ENCODE peak calls at places on chromosome 4, in ten cellular contexts. Q is cardiac fibroblast, L is mesothelial cell of epicardium, P is dorsolateral prefrontal cortex, W is prostate gland, T is keratinocyte, Y is uterus, C is AG10803, U is Caco-2, K is psoas muscle. Z is an unnamed sample.

GRCh38 chr4:159105761-159106243 is 2.9 kb downstream of the RAPGEF2 start:
- DNase-seq in L (no peak), T (no peak), K (no peak), Y (no peak), C (peak; percentile 40), U (no peak), Q (peak; percentile 57), P (no peak), W (no peak), Z (peak; percentile 82)

GRCh38 chr4:99149620-99150019 is 5.5 kb upstream of the ADH4 start:
- DNase-seq in P (no peak), U (no peak), C (no peak), W (no peak), L (no peak), K (no peak), T (no peak), Y (no peak), Q (no peak), Z (no peak)

GRCh38 chr4:84994280-84994679 is 27.8 kb upstream of the WDFY3 start:
- DNase-seq in Q (peak; percentile 34), K (no peak), L (no peak), U (no peak), Y (no peak), T (no peak), C (peak; percentile 11), P (no peak), W (no peak), Z (peak; percentile 24)

GRCh38 chr4:74546020-74546419 is 101.1 kb downstream of the AREG start:
- DNase-seq in P (no peak), Q (peak; percentile 83), L (no peak), Y (no peak), U (no peak), W (no peak), T (peak; percentile 25), C (peak; percentile 63), K (no peak), Z (peak; percentile 62)

GRCh38 chr4:105461221-105462041 is 12.4 kb downstream of the PPA2 start:
- DNase-seq in U (no peak), Q (peak; percentile 71), P (no peak), Y (no peak), T (no peak), W (no peak), C (no peak), K (no peak), L (no peak), Z (no peak)

GRCh38 chr4:60759518-60760245 is 440.4 kb upstream of the ADGRL3 start:
- DNase-seq in C (no peak), L (no peak), T (no peak), W (no peak), Y (no peak), P (no peak), Q (no peak), U (no peak), K (no peak), Z (no peak)

GRCh38 chr4:151227731-151228130 is 49.2 kb upstream of the PRSS48 start:
- DNase-seq in K (peak; percentile 59), Q (peak; percentile 98), P (peak; percentile 52), U (no peak), Y (peak; percentile 54), C (peak; percentile 89), T (peak; percentile 49), W (no peak), L (no peak), Z (peak; percentile 93)

GRCh38 chr4:148651991-148652390 is 209.8 kb upstream of the NR3C2 start:
- DNase-seq in L (no peak), Y (no peak), K (no peak), Q (no peak), T (no peak), C (no peak), U (no peak), W (no peak), P (no peak), Z (no peak)

GRCh38 chr4:77434299-77435092 is 171.1 kb upstream of the CXCL13 start:
- DNase-seq in C (no peak), Q (peak; percentile 56), L (no peak), U (no peak), K (peak; percentile 9), P (no peak), Y (peak; percentile 28), T (no peak), W (no peak), Z (no peak)

GRCh38 chr4:56705373-56705772 is 24.3 kb upstream of the HOPX start:
- DNase-seq in P (no peak), U (no peak), T (no peak), W (no peak), K (no peak), Q (no peak), C (no peak), Y (no peak), L (no peak), Z (no peak)

GRCh38 chr4:152072886-152073285 is 312.1 kb upstream of the GATB start:
- DNase-seq in Q (no peak), P (no peak), K (no peak), L (no peak), Y (no peak), U (no peak), C (no peak), W (no peak), T (no peak), Z (no peak)

GRCh38 chr4:100681289-100681688 is 163.5 kb upstream of the EMCN start:
- DNase-seq in T (no peak), K (no peak), Q (no peak), W (no peak), U (no peak), L (no peak), C (no peak), Y (no peak), P (no peak), Z (no peak)

GRCh38 chr4:100688368-100688767 is 170.5 kb upstream of the EMCN start:
- DNase-seq in L (no peak), K (no peak), U (no peak), T (no peak), Y (no peak), Q (no peak), C (no peak), W (no peak), P (no peak), Z (no peak)

GRCh38 chr4:100679926-100680325 is 162.1 kb upstream of the EMCN start:
- DNase-seq in C (no peak), W (no peak), U (no peak), K (no peak), L (no peak), T (no peak), P (no peak), Q (no peak), Y (no peak), Z (no peak)

GRCh38 chr4:100682477-100683218 is 164.8 kb upstream of the EMCN start:
- DNase-seq in Q (no peak), U (no peak), C (no peak), Y (no peak), T (no peak), W (no peak), K (no peak), L (no peak), P (no peak), Z (no peak)
- TF ChIP-seq CTCF in Q (no peak), U (no peak), C (no peak), Y (no peak), T (no peak), W (no peak), K (no peak), L (no peak), P (no peak), Z (no peak)

GRCh38 chr4:155403886-155404285 is 27.1 kb upstream of the MAP9 start:
- DNase-seq in U (no peak), K (no peak), C (peak; percentile 42), W (no peak), P (no peak), Y (no peak), L (no peak), Q (peak; percentile 63), T (no peak), Z (peak; percentile 68)

GRCh38 chr4:155408796-155409195 is 32.0 kb upstream of the MAP9 start:
- DNase-seq in Q (no peak), K (no peak), U (no peak), W (no peak), C (no peak), T (no peak), Y (no peak), L (no peak), P (no peak), Z (no peak)

GRCh38 chr4:155407480-155407879 is 30.7 kb upstream of the MAP9 start:
- DNase-seq in T (no peak), U (no peak), K (no peak), Y (no peak), W (no peak), L (no peak), P (no peak), Q (no peak), C (no peak), Z (no peak)

GRCh38 chr4:155402941-155403340 is 26.2 kb upstream of the MAP9 start:
- DNase-seq in L (no peak), K (no peak), Q (no peak), U (no peak), P (no peak), T (no peak), Y (no peak), C (no peak), W (no peak), Z (no peak)

GRCh38 chr4:155405059-155405458 is 28.3 kb upstream of the MAP9 start:
- DNase-seq in C (no peak), L (no peak), U (no peak), Y (no peak), K (no peak), P (no peak), T (no peak), W (peak; percentile 22), Q (peak; percentile 57), Z (peak; percentile 11)
- TF ChIP-seq CTCF in C (no peak), L (no peak), U (no peak), Y (no peak), K (no peak), P (no peak), T (no peak), W (no peak), Q (no peak), Z (no peak)

GRCh38 chr4:110472583-110473329 is 3.2 kb upstream of the ENPEP start:
- DNase-seq in K (no peak), P (no peak), T (no peak), C (no peak), Q (no peak), U (no peak), Y (no peak), W (no peak), L (no peak), Z (no peak)
- TF ChIP-seq CTCF in K (no peak), P (no peak), T (peak; percentile 4), C (no peak), Q (no peak), U (no peak), Y (no peak), W (no peak), L (no peak), Z (no peak)

DNA sequence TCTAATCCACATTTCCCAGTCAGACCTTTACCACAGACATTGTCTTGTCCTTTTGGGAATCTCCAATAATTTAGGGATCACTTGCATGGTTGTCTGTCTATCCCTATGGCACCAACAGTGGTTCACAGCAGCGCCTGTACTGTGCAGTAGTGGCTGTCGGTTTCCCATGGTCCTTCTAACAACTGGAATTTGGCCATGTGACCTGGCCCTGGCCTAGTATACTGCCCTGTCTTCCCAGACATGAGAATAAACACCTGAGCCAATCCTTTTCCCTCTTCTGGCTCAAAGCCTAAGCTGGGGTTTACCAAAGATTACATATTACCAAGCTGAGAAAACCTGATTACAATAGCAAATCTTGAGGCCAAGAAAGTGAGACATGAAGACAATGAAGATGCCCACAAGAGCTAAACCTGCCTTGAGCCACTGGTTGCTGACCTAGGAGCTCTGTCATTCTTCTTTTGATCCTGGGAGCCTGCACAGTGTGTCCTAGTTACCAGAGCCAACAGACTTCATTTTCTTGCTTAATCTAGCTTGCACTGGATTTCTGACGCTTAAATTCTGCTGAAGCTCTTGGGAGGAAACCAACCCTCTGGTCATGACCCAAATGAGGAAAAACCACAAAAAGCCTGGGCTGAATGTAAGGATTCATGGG is 92.1 kb downstream of the SCD5 start:
- DNase-seq in L (no peak), Q (peak; percentile 83), T (no peak), W (no peak), Y (no peak), K (no peak), P (no peak), C (peak; percentile 50), U (no peak), Z (peak; percentile 64)
- TF ChIP-seq CTCF in L (no peak), Q (no peak), T (no peak), W (no peak), Y (no peak), K (no peak), P (no peak), C (no peak), U (no peak), Z (no peak)

Z was measured in fibroblast of mammary gland.